ENCODE peak calls at places on chromosomes 6 and 20, in five cellular contexts. U is esophagus squamous epithelium, H is IMR-90, B is A549, X is K562. K is an unnamed sample.

GRCh38 chr6:38876470-38876869 is 161.4 kb downstream of the DNAH8 start:
- DNase-seq in B (no peak), X (no peak), U (no peak), H (no peak), K (no peak)

GRCh38 chr6:169008641-169009040 is 245.0 kb downstream of the THBS2 start:
- DNase-seq in X (no peak), U (no peak), H (no peak), B (no peak), K (no peak)

GRCh38 chr6:56242343-56242742 is 5.0 kb downstream of the COL21A1 start:
- DNase-seq in U (no peak), H (no peak), X (no peak), B (no peak), K (no peak)

GRCh38 chr6:42790549-42791181 is 8.8 kb downstream of the BICRAL start:
- DNase-seq in U (no peak), H (no peak), X (peak), B (no peak), K (no peak)

GRCh38 chr20:47506335-47506734 is 4.6 kb downstream of the NCOA3 start:
- DNase-seq in U (no peak), H (no peak), B (no peak), X (no peak), K (no peak)

GRCh38 chr6:12875061-12875460 is 158.5 kb downstream of the PHACTR1 start:
- DNase-seq in H (no peak), U (no peak), X (no peak), B (no peak), K (no peak)

GRCh38 chr6:6915219-6915618 is 192.5 kb upstream of the RREB1 start:
- DNase-seq in X (no peak), B (no peak), U (no peak), H (no peak), K (no peak)

GRCh38 chr6:156991971-156992370 is 214.8 kb downstream of the ARID1B start:
- DNase-seq in X (no peak), U (no peak), B (no peak), H (peak), K (no peak)

GRCh38 chr6:20092071-20092566 is 120.2 kb downstream of the MBOAT1 start:
- DNase-seq in X (peak), H (peak), B (peak), U (no peak), K (no peak)

GRCh38 chr6:83514877-83515466 is 2.6 kb downstream of the PRSS35 start:
- DNase-seq in B (peak), H (peak), X (peak), U (no peak), K (peak)

GRCh38 chr6:130906736-130907381 is 79.7 kb downstream of the SMLR1 start:
- DNase-seq in X (no peak), U (no peak), H (peak), B (no peak), K (no peak)

GRCh38 chr6:73394577-73395354 is at the start of gene DDX43:
- DNase-seq in X (no peak), U (peak), B (no peak), H (no peak), K (peak)

GRCh38 chr6:125812394-125813231 is 21.9 kb downstream of the NCOA7 start:
- DNase-seq in X (peak), H (peak), B (peak), U (no peak), K (no peak)

GRCh38 chr20:43947316-43947710 is 32.7 kb downstream of the TOX2 start:
- DNase-seq in H (no peak), U (no peak), X (no peak), B (no peak), K (no peak)

GRCh38 chr20:43949248-43949647 is 34.6 kb downstream of the TOX2 start:
- DNase-seq in X (no peak), H (no peak), B (no peak), U (no peak), K (no peak)

GRCh38 chr20:43946659-43947315 is 32.1 kb downstream of the TOX2 start:
- DNase-seq in H (no peak), X (no peak), U (no peak), B (no peak), K (no peak)

GRCh38 chr20:43949741-43950618 is 35.3 kb downstream of the TOX2 start:
- DNase-seq in H (no peak), B (no peak), U (peak), X (peak), K (no peak)

GRCh38 chr20:43948455-43948854 is 33.8 kb downstream of the TOX2 start:
- DNase-seq in H (no peak), X (no peak), U (no peak), B (no peak), K (no peak)
- H3K4me3 ChIP-seq in H (no peak), X (no peak), U (no peak), B (no peak), K (no peak)

GRCh38 chr6:32622545-32623401 is 14.4 kb upstream of the HLA-DQA1 start:
- DNase-seq in H (peak), X (no peak), B (no peak), U (no peak), K (no peak)
- TF ChIP-seq POLR2A in H (no peak), X (no peak), B (no peak), U (no peak), K (no peak)

DNA sequence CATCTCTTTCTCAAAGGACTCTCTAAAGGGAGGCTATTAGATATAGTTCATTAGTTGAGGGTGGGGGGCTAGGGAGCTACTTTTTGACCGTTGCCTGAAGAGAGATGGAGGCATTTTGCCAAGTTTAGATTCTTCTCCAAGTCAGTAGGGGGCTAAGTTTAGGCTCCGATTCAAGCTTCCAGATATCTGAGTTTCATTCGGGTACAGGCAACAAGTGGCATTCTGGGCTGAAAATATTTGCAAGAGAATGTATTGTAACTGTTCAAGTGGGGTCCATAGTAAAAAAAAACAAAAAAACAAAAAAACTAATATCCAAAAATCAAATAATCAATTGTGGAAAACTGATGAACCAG is 43.4 kb upstream of the PIM1 start:
- DNase-seq in X (peak), H (no peak), B (no peak), U (no peak), K (no peak)
- H3K4me3 ChIP-seq in X (no peak), H (no peak), B (no peak), U (no peak), K (no peak)

DNA sequence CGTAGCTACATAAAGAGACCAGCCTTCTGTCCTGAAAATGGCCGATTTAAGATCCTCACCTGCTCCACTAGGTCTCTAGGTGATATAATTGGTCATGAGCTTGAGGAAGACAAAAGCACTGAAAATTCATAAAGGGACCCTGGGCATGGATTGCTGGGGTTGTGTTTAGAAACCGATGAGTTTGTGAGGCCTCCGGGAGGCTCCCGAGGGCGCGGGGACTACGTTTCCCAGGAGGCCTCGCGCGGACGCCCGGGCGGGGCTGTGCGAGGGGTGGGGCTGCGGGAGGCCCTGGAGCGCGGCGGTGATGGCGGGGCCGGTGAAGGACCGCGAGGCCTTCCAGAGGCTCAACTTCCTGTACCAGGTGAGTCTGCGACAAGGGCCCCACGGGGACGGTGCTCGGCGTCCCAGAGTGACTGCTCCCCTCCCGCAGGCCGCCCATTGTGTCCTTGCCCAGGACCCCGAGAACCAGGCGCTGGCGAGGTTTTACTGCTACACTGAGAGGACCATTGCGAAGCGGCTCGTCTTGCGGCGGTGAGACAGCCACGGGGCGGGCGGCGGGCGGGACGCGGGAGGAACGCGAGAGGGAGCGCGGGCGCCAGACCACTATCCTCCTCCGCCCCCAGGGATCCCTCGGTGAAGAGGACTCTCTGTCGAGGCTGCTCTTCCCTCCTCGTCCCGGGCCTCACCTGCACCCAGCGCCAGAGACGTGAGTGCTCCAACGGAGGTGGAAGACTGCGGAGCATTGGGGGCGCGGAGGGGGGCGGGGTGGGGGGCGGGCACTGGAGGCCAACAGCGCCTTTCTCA is at the start of gene RPP21:
- DNase-seq in X (peak), U (no peak), H (peak), B (peak), K (peak)
- TF ChIP-seq POLR2A in X (peak), U (peak), H (peak), B (peak), K (no peak)

GRCh38 chr20:58855506-58856314 is 3.2 kb downstream of the GNAS start:
- DNase-seq in H (no peak), B (no peak), U (no peak), X (no peak), K (peak)
- H3K4me3 ChIP-seq in H (no peak), B (no peak), U (peak), X (no peak), K (no peak)

DNA sequence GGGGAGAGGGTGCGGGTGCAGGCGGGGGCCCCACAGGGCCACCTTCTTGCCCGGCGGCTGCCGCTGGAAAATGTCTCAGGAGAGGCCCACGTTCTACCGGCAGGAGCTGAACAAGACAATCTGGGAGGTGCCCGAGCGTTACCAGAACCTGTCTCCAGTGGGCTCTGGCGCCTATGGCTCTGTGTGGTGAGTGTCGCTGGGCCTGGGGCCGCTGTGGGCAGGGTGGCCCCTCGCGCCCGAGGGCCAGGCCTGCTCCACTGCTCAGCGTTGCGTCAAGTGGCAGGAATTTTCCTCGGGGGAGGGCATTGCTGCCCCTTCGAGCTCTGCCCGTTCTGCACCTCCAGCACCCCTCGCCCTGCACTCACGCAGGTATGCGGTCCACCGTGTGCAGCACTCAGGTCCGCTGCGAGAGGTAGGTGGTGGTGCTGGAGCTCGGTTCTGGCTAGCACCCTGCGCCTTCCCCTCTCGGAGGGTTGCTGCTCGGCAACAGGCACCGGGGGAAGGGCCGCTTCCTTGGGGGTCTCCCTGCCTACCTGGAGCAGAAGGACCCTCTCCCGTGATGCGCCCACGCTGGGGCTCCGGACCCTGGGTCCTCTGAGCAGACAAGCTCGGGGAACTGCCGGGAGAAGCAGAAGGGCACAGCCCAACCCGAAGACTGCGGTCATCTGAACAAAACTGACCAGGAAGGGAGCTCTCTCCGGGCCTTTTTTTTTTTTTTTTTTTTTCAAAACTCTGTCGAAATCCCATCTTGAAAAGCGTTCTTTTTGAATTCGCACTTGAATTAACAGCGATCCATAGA is 679 bp downstream of the MAPK14 start:
- DNase-seq in H (peak), X (no peak), B (no peak), U (no peak), K (peak)
- TF ChIP-seq POLR2A in H (no peak), X (no peak), B (no peak), U (no peak), K (no peak)

GRCh38 chr20:41140226-41141133 is 3.1 kb downstream of the PLCG1 start:
- DNase-seq in B (no peak), U (no peak), X (no peak), H (no peak), K (no peak)
- H3K4me3 ChIP-seq in B (no peak), U (peak), X (no peak), H (no peak), K (no peak)

DNA sequence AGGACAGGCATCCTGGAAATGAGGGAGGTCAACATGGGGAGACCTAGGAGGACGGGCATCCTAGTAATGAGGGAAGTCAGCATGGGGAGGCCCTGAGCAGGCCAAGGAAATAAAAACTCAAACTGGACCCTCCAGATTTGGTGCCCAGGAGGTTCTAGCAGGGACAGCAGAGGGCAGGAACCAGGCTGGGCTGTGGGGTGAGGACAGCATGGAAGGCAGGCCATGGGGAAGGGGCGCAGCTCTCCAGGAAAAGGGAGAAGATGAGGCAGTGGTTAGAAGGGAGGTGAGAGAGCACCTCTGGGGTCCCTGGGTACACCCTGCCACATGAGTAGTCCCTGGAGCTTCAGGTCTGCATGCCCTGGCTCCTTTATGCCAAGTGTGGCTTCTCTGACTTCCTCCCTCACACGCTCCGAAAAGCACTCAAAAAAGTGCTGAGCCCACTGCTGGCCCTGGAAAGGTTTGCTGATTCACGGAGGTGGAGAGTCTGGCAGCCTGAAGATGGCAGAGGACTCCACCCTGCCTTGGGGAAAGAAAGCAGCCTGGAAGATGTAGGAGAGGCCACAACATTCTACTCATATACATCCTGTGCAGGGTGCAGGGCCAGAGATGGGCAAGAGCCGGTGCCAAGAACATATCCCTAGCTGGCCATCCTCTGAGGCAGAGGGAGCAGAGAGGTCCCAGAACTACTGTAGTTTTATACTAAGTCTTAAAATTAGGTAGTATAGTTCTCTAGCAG is 154.9 kb downstream of the MRPL14 start:
- DNase-seq in X (no peak), U (no peak), B (no peak), H (no peak), K (peak)
- TF ChIP-seq POLR2A in X (peak), U (no peak), B (no peak), H (no peak), K (no peak)

GRCh38 chr6:100726741-100727140 is 154.4 kb downstream of the ASCC3 start:
- DNase-seq in X (no peak), U (no peak), B (no peak), H (peak), K (no peak)
- H3K4me3 ChIP-seq in X (no peak), U (no peak), B (no peak), H (no peak), K (no peak)

DNA sequence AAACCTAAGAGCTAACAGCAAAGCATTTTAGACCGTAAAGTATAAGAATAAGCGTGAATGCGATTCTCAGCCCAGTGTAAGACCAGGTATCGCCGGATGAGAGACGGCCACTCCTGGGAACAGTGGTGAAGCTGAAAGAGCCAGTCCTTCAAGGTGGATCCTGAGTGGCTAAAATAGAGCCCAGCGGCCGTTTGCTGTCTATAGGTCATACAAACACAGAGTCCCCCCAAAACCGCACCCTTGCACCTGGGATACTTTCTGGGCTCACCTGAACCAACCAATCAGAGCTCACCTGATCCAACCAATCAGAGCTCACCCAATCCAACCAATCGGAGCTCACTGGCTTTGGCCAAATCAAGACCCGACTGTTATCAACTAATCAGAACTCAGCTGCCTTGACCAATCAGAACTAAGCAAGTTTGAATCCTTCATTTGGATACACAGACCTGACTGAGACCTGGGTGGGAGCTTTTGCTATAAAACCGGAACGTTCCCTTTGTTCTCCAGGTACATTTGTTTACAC is 248.2 kb downstream of the DLL1 start:
- DNase-seq in U (no peak), X (peak), B (no peak), H (no peak), K (no peak)
- TF ChIP-seq POLR2A in U (no peak), X (no peak), B (no peak), H (no peak), K (no peak)